ENCODE peak calls at places on chromosomes 12 and 14, in nine cellular contexts. One of them, this sample, is unnamed. For H3K4me1, the result is how much of the 10 kb centered on the place peaks cover.

GRCh38 chr14:98140862-98141261 is 1131.1 kb downstream of the BCL11B start:
- DNase-seq in astrocyte: no peak
- DNase-seq in cardiac muscle cell: no peak
- DNase-seq in HepG2: no peak
- DNase-seq in mucosa of descending colon: no peak
- DNase-seq in IMR-90: no peak
- DNase-seq in psoas muscle: no peak
- DNase-seq in upper lobe of right lung: no peak
- DNase-seq in lower lobe of right lung: no peak
- DNase-seq in this sample: no peak

GRCh38 chr12:59036973-59037807 is 116.9 kb upstream of the LRIG3 start:
- DNase-seq in lower lobe of right lung: no peak
- DNase-seq in mucosa of descending colon: no peak
- DNase-seq in astrocyte: peak
- DNase-seq in upper lobe of right lung: no peak
- DNase-seq in IMR-90: peak
- DNase-seq in psoas muscle: no peak
- DNase-seq in HepG2: no peak
- DNase-seq in cardiac muscle cell: no peak
- DNase-seq in this sample: no peak

GRCh38 chr12:50551866-50552265 is 47.1 kb downstream of the DIP2B start:
- DNase-seq in upper lobe of right lung: no peak
- DNase-seq in psoas muscle: no peak
- DNase-seq in cardiac muscle cell: no peak
- DNase-seq in astrocyte: no peak
- DNase-seq in mucosa of descending colon: no peak
- DNase-seq in lower lobe of right lung: no peak
- DNase-seq in HepG2: no peak
- DNase-seq in IMR-90: no peak
- DNase-seq in this sample: no peak

GRCh38 chr14:76955575-76956252 is 72.8 kb downstream of the IRF2BPL start:
- DNase-seq in mucosa of descending colon: no peak
- DNase-seq in psoas muscle: peak
- DNase-seq in IMR-90: peak
- DNase-seq in lower lobe of right lung: no peak
- DNase-seq in HepG2: peak
- DNase-seq in upper lobe of right lung: no peak
- DNase-seq in astrocyte: peak
- DNase-seq in cardiac muscle cell: no peak
- DNase-seq in this sample: peak

GRCh38 chr14:54387328-54387727 is 9.5 kb upstream of the CDKN3 start:
- DNase-seq in cardiac muscle cell: no peak
- DNase-seq in psoas muscle: no peak
- DNase-seq in mucosa of descending colon: no peak
- DNase-seq in astrocyte: no peak
- DNase-seq in upper lobe of right lung: no peak
- DNase-seq in lower lobe of right lung: no peak
- DNase-seq in IMR-90: no peak
- DNase-seq in HepG2: peak
- DNase-seq in this sample: no peak

GRCh38 chr12:127926004-127926403 is 341.0 kb upstream of the TMEM132C start:
- DNase-seq in IMR-90: no peak
- DNase-seq in lower lobe of right lung: no peak
- DNase-seq in HepG2: no peak
- DNase-seq in mucosa of descending colon: no peak
- DNase-seq in upper lobe of right lung: no peak
- DNase-seq in astrocyte: peak
- DNase-seq in psoas muscle: no peak
- DNase-seq in cardiac muscle cell: peak
- DNase-seq in this sample: no peak

GRCh38 chr14:36700656-36701055 is 39.0 kb downstream of the PAX9 start:
- DNase-seq in mucosa of descending colon: no peak
- DNase-seq in HepG2: no peak
- DNase-seq in IMR-90: no peak
- DNase-seq in lower lobe of right lung: no peak
- DNase-seq in upper lobe of right lung: no peak
- DNase-seq in cardiac muscle cell: no peak
- DNase-seq in psoas muscle: no peak
- DNase-seq in astrocyte: no peak
- DNase-seq in this sample: no peak

GRCh38 chr12:75825686-75826085 is 205.9 kb downstream of the PHLDA1 start:
- DNase-seq in IMR-90: peak
- DNase-seq in psoas muscle: no peak
- DNase-seq in HepG2: no peak
- DNase-seq in upper lobe of right lung: no peak
- DNase-seq in astrocyte: peak
- DNase-seq in mucosa of descending colon: no peak
- DNase-seq in cardiac muscle cell: no peak
- DNase-seq in lower lobe of right lung: no peak
- DNase-seq in this sample: no peak

GRCh38 chr12:93657076-93657475 is 20.1 kb upstream of the CRADD start:
- DNase-seq in psoas muscle: no peak
- DNase-seq in mucosa of descending colon: no peak
- DNase-seq in cardiac muscle cell: no peak
- DNase-seq in IMR-90: peak
- DNase-seq in astrocyte: no peak
- DNase-seq in upper lobe of right lung: no peak
- DNase-seq in lower lobe of right lung: no peak
- DNase-seq in HepG2: no peak
- DNase-seq in this sample: no peak

GRCh38 chr12:24020391-24021163 is 71.1 kb upstream of the SOX5 start:
- DNase-seq in lower lobe of right lung: no peak
- DNase-seq in IMR-90: no peak
- DNase-seq in cardiac muscle cell: no peak
- DNase-seq in mucosa of descending colon: no peak
- DNase-seq in upper lobe of right lung: no peak
- DNase-seq in psoas muscle: no peak
- DNase-seq in HepG2: no peak
- DNase-seq in astrocyte: no peak
- DNase-seq in this sample: no peak

GRCh38 chr12:29168000-29168399 is 18.9 kb downstream of the FAR2 start:
- DNase-seq in lower lobe of right lung: no peak
- DNase-seq in astrocyte: no peak
- DNase-seq in cardiac muscle cell: no peak
- DNase-seq in upper lobe of right lung: no peak
- DNase-seq in IMR-90: no peak
- DNase-seq in psoas muscle: no peak
- DNase-seq in mucosa of descending colon: no peak
- DNase-seq in HepG2: peak
- DNase-seq in this sample: no peak

GRCh38 chr12:46442239-46442638 is 69.7 kb upstream of the SLC38A2 start:
- DNase-seq in cardiac muscle cell: no peak
- DNase-seq in upper lobe of right lung: no peak
- DNase-seq in psoas muscle: no peak
- DNase-seq in HepG2: no peak
- DNase-seq in astrocyte: peak
- DNase-seq in IMR-90: peak
- DNase-seq in lower lobe of right lung: no peak
- DNase-seq in mucosa of descending colon: no peak
- DNase-seq in this sample: no peak

GRCh38 chr12:105485321-105485910 is 154.9 kb downstream of the C12orf75 start:
- DNase-seq in cardiac muscle cell: no peak
- DNase-seq in psoas muscle: peak
- DNase-seq in HepG2: no peak
- DNase-seq in mucosa of descending colon: no peak
- DNase-seq in astrocyte: peak
- DNase-seq in IMR-90: peak
- DNase-seq in upper lobe of right lung: no peak
- DNase-seq in lower lobe of right lung: no peak
- DNase-seq in this sample: no peak

GRCh38 chr12:61993734-61994345 is 266.4 kb upstream of the USP15 start:
- DNase-seq in IMR-90: peak
- DNase-seq in HepG2: peak
- DNase-seq in astrocyte: no peak
- DNase-seq in upper lobe of right lung: no peak
- DNase-seq in cardiac muscle cell: peak
- DNase-seq in mucosa of descending colon: no peak
- DNase-seq in lower lobe of right lung: no peak
- DNase-seq in psoas muscle: no peak
- DNase-seq in this sample: no peak

GRCh38 chr12:25322351-25322750 is 71.6 kb upstream of the KRAS start:
- DNase-seq in lower lobe of right lung: no peak
- DNase-seq in upper lobe of right lung: no peak
- DNase-seq in psoas muscle: no peak
- DNase-seq in cardiac muscle cell: no peak
- DNase-seq in mucosa of descending colon: no peak
- DNase-seq in HepG2: no peak
- DNase-seq in IMR-90: no peak
- DNase-seq in astrocyte: no peak
- DNase-seq in this sample: no peak

GRCh38 chr12:25321772-25322171 is 71.0 kb upstream of the KRAS start:
- DNase-seq in psoas muscle: no peak
- DNase-seq in cardiac muscle cell: no peak
- DNase-seq in mucosa of descending colon: no peak
- DNase-seq in astrocyte: no peak
- DNase-seq in upper lobe of right lung: no peak
- DNase-seq in lower lobe of right lung: no peak
- DNase-seq in HepG2: no peak
- DNase-seq in IMR-90: no peak
- DNase-seq in this sample: no peak

GRCh38 chr12:25324861-25325260 is 74.1 kb upstream of the KRAS start:
- DNase-seq in HepG2: no peak
- DNase-seq in cardiac muscle cell: no peak
- DNase-seq in astrocyte: no peak
- DNase-seq in upper lobe of right lung: no peak
- DNase-seq in IMR-90: no peak
- DNase-seq in mucosa of descending colon: no peak
- DNase-seq in lower lobe of right lung: no peak
- DNase-seq in psoas muscle: no peak
- DNase-seq in this sample: no peak

GRCh38 chr12:25323774-25324086 is 73.0 kb upstream of the KRAS start:
- DNase-seq in psoas muscle: no peak
- DNase-seq in astrocyte: no peak
- DNase-seq in mucosa of descending colon: no peak
- DNase-seq in HepG2: no peak
- DNase-seq in IMR-90: no peak
- DNase-seq in upper lobe of right lung: no peak
- DNase-seq in cardiac muscle cell: no peak
- DNase-seq in lower lobe of right lung: no peak
- DNase-seq in this sample: no peak

GRCh38 chr12:25322918-25323773 is 72.4 kb upstream of the KRAS start:
- DNase-seq in cardiac muscle cell: no peak
- DNase-seq in upper lobe of right lung: no peak
- DNase-seq in lower lobe of right lung: no peak
- DNase-seq in HepG2: no peak
- DNase-seq in mucosa of descending colon: no peak
- DNase-seq in psoas muscle: no peak
- DNase-seq in astrocyte: peak
- DNase-seq in IMR-90: peak
- DNase-seq in this sample: no peak
- H3K4me1 ChIP-seq in cardiac muscle cell: under half
- H3K4me1 ChIP-seq in upper lobe of right lung: under half
- H3K4me1 ChIP-seq in lower lobe of right lung: under half
- H3K4me1 ChIP-seq in HepG2: under half
- H3K4me1 ChIP-seq in mucosa of descending colon: under half
- H3K4me1 ChIP-seq in psoas muscle: under half
- H3K4me1 ChIP-seq in astrocyte: under half
- H3K4me1 ChIP-seq in IMR-90: under half
- H3K4me1 ChIP-seq in this sample: under half

GRCh38 chr14:68890173-68890931 is 88.8 kb downstream of the ACTN1 start:
- DNase-seq in lower lobe of right lung: no peak
- DNase-seq in upper lobe of right lung: no peak
- DNase-seq in cardiac muscle cell: no peak
- DNase-seq in psoas muscle: no peak
- DNase-seq in IMR-90: no peak
- DNase-seq in astrocyte: no peak
- DNase-seq in HepG2: no peak
- DNase-seq in mucosa of descending colon: no peak
- DNase-seq in this sample: peak

GRCh38 chr14:68886109-68886434 is 93.0 kb downstream of the ACTN1 start:
- DNase-seq in psoas muscle: no peak
- DNase-seq in HepG2: no peak
- DNase-seq in upper lobe of right lung: no peak
- DNase-seq in cardiac muscle cell: peak
- DNase-seq in lower lobe of right lung: no peak
- DNase-seq in astrocyte: no peak
- DNase-seq in mucosa of descending colon: no peak
- DNase-seq in IMR-90: no peak
- DNase-seq in this sample: no peak

GRCh38 chr14:68888883-68889282 is 90.2 kb downstream of the ACTN1 start:
- DNase-seq in HepG2: no peak
- DNase-seq in psoas muscle: no peak
- DNase-seq in upper lobe of right lung: no peak
- DNase-seq in mucosa of descending colon: no peak
- DNase-seq in astrocyte: no peak
- DNase-seq in IMR-90: no peak
- DNase-seq in cardiac muscle cell: no peak
- DNase-seq in lower lobe of right lung: no peak
- DNase-seq in this sample: no peak

GRCh38 chr14:68885226-68886108 is 92.6 kb upstream of the ZFP36L1 start:
- DNase-seq in astrocyte: no peak
- DNase-seq in lower lobe of right lung: no peak
- DNase-seq in upper lobe of right lung: no peak
- DNase-seq in IMR-90: no peak
- DNase-seq in psoas muscle: no peak
- DNase-seq in HepG2: no peak
- DNase-seq in cardiac muscle cell: no peak
- DNase-seq in mucosa of descending colon: no peak
- DNase-seq in this sample: no peak

GRCh38 chr14:68888025-68888850 is 90.9 kb downstream of the ACTN1 start:
- DNase-seq in mucosa of descending colon: no peak
- DNase-seq in upper lobe of right lung: no peak
- DNase-seq in cardiac muscle cell: no peak
- DNase-seq in astrocyte: peak
- DNase-seq in lower lobe of right lung: no peak
- DNase-seq in IMR-90: no peak
- DNase-seq in HepG2: no peak
- DNase-seq in psoas muscle: no peak
- DNase-seq in this sample: peak
- TF ChIP-seq CTCF in mucosa of descending colon: no peak
- TF ChIP-seq CTCF in upper lobe of right lung: no peak
- TF ChIP-seq CTCF in cardiac muscle cell: no peak
- TF ChIP-seq CTCF in astrocyte: no peak
- TF ChIP-seq CTCF in lower lobe of right lung: no peak
- TF ChIP-seq CTCF in IMR-90: no peak
- TF ChIP-seq CTCF in HepG2: no peak
- TF ChIP-seq CTCF in psoas muscle: no peak
- TF ChIP-seq CTCF in this sample: no peak

DNA sequence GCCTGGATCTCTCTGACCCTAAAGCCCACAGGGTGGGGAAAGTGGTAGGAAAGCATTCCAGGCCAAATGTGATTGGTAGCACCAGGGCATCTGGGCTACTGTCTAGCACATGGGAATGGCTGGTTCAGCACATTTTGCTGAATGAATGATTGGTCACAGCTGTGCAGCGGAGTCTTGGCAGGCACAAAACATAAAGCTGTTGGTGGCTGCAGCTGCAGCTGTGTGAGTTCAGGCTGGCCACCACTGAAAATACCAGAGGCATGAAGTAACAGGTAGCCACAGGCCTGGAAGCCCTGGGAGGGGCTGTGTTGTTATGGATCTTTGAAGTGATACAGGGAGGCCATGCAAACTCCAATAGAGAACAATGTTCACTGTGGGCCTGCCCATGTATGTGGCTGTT is 72.7 kb downstream of the MYRFL start:
- DNase-seq in psoas muscle: peak
- DNase-seq in HepG2: no peak
- DNase-seq in lower lobe of right lung: no peak
- DNase-seq in astrocyte: peak
- DNase-seq in cardiac muscle cell: no peak
- DNase-seq in IMR-90: peak
- DNase-seq in upper lobe of right lung: no peak
- DNase-seq in mucosa of descending colon: no peak
- DNase-seq in this sample: no peak
- H3K4me1 ChIP-seq in psoas muscle: under half
- H3K4me1 ChIP-seq in HepG2: under half
- H3K4me1 ChIP-seq in lower lobe of right lung: under half
- H3K4me1 ChIP-seq in astrocyte: under half
- H3K4me1 ChIP-seq in cardiac muscle cell: under half
- H3K4me1 ChIP-seq in IMR-90: under half
- H3K4me1 ChIP-seq in upper lobe of right lung: under half
- H3K4me1 ChIP-seq in mucosa of descending colon: under half
- H3K4me1 ChIP-seq in this sample: under half

GRCh38 chr12:52038447-52038846 is 12.8 kb upstream of the NR4A1 start:
- DNase-seq in psoas muscle: no peak
- DNase-seq in lower lobe of right lung: no peak
- DNase-seq in IMR-90: peak
- DNase-seq in upper lobe of right lung: no peak
- DNase-seq in HepG2: no peak
- DNase-seq in cardiac muscle cell: no peak
- DNase-seq in astrocyte: no peak
- DNase-seq in mucosa of descending colon: no peak
- DNase-seq in this sample: no peak
- TF ChIP-seq CTCF in psoas muscle: no peak
- TF ChIP-seq CTCF in lower lobe of right lung: no peak
- TF ChIP-seq CTCF in IMR-90: no peak
- TF ChIP-seq CTCF in upper lobe of right lung: no peak
- TF ChIP-seq CTCF in HepG2: no peak
- TF ChIP-seq CTCF in cardiac muscle cell: no peak
- TF ChIP-seq CTCF in astrocyte: no peak
- TF ChIP-seq CTCF in mucosa of descending colon: no peak
- TF ChIP-seq CTCF in this sample: no peak

This sample was measured in upper lobe of left lung.